ENCODE peak calls at places on chromosomes 11 and 22, in ten cellular contexts. Y is lower leg skin, W is fibroblast of lung, T is cardiac muscle cell, U is hepatocyte, F is colonic mucosa, I is heart left ventricle, V is foreskin fibroblast, H is A549, M is left ventricle myocardium inferior. X is an unnamed sample.

GRCh38 chr22:33658775-33659174 is 261.5 kb downstream of the LARGE1 start:
- DNase-seq in Y (peak), W (peak), T (no peak), U (peak), F (peak), I (peak), V (no peak), H (no peak), M (peak), X (no peak)

GRCh38 chr11:97860237-97860636 is 1160.5 kb upstream of the CNTN5 start:
- DNase-seq in Y (no peak), W (no peak), T (no peak), U (no peak), F (no peak), I (no peak), V (no peak), H (no peak), M (no peak), X (no peak)

GRCh38 chr11:727859-728748 is 19.2 kb upstream of the TALDO1 start:
- DNase-seq in Y (peak), W (peak), T (peak), U (peak), F (peak), I (peak), V (peak), H (peak), M (peak), X (no peak)

GRCh38 chr22:25553131-25553530 is 11.3 kb upstream of the GRK3 start:
- DNase-seq in Y (no peak), W (no peak), T (no peak), U (no peak), F (no peak), I (no peak), V (no peak), H (no peak), M (no peak), X (no peak)

GRCh38 chr11:57095417-57095816 is 86.3 kb upstream of the LRRC55 start:
- DNase-seq in Y (no peak), W (no peak), T (no peak), U (no peak), F (no peak), I (no peak), V (no peak), H (no peak), M (no peak), X (no peak)

GRCh38 chr11:61827573-61828378 is at the start of gene FADS2:
- DNase-seq in Y (peak), W (peak), T (peak), U (peak), F (peak), I (peak), V (peak), H (peak), M (peak), X (peak)

GRCh38 chr11:69925366-69926196 is 106.4 kb upstream of the FGF3 start:
- DNase-seq in Y (peak), W (no peak), T (no peak), U (no peak), F (no peak), I (no peak), V (no peak), H (no peak), M (no peak), X (no peak)

GRCh38 chr11:1117970-1118369 is 39.8 kb upstream of the MUC5AC start:
- DNase-seq in Y (peak), W (no peak), T (no peak), U (no peak), F (no peak), I (no peak), V (no peak), H (no peak), M (no peak), X (no peak)

GRCh38 chr11:7869467-7869866 is 61.6 kb downstream of the OR10A6 start:
- DNase-seq in Y (no peak), W (peak), T (no peak), U (no peak), F (no peak), I (no peak), V (peak), H (no peak), M (no peak), X (no peak)

GRCh38 chr11:103035656-103036434 is 56.1 kb downstream of the DCUN1D5 start:
- DNase-seq in Y (no peak), W (peak), T (peak), U (peak), F (peak), I (peak), V (peak), H (peak), M (no peak), X (peak)

GRCh38 chr22:48342016-48342415 is 1485.7 kb downstream of the BRD1 start:
- DNase-seq in Y (no peak), W (no peak), T (no peak), U (no peak), F (no peak), I (no peak), V (no peak), H (no peak), M (no peak), X (no peak)

GRCh38 chr11:105033781-105034180 is 1.2 kb downstream of the CASP1 start:
- DNase-seq in Y (no peak), W (no peak), T (no peak), U (no peak), F (no peak), I (no peak), V (no peak), H (no peak), M (no peak), X (no peak)

GRCh38 chr11:35463211-35463810 is 44.0 kb upstream of the SLC1A2 start:
- DNase-seq in Y (no peak), W (no peak), T (no peak), U (no peak), F (no peak), I (no peak), V (no peak), H (no peak), M (no peak), X (no peak)

GRCh38 chr11:76834151-76834550 is 26.6 kb upstream of the ACER3 start:
- DNase-seq in Y (no peak), W (peak), T (no peak), U (peak), F (peak), I (no peak), V (no peak), H (no peak), M (no peak), X (no peak)

GRCh38 chr11:64728757-64729365 is 5.9 kb upstream of the NRXN2 start:
- DNase-seq in Y (no peak), W (no peak), T (no peak), U (no peak), F (no peak), I (no peak), V (no peak), H (no peak), M (no peak), X (no peak)

GRCh38 chr11:93020248-93021088 is 51.0 kb downstream of the MTNR1B start:
- DNase-seq in Y (no peak), W (peak), T (no peak), U (no peak), F (no peak), I (no peak), V (no peak), H (peak), M (no peak), X (no peak)
- H3K4me3 ChIP-seq in Y (no peak), W (no peak), T (no peak), U (no peak), F (no peak), I (no peak), V (no peak), H (no peak), M (no peak), X (no peak)

GRCh38 chr11:112694813-112695212 is 266.4 kb upstream of the NCAM1 start:
- DNase-seq in Y (no peak), W (no peak), T (no peak), U (no peak), F (no peak), I (no peak), V (no peak), H (no peak), M (no peak), X (no peak)
- TF ChIP-seq CTCF in Y (no peak), W (no peak), T (no peak), U (no peak), F (no peak), I (no peak), V (no peak), H (no peak), M (no peak), X (no peak)

GRCh38 chr22:20548806-20549205 is 41.4 kb downstream of the MED15 start:
- DNase-seq in Y (no peak), W (no peak), T (no peak), U (no peak), F (no peak), I (no peak), V (no peak), H (no peak), M (no peak), X (no peak)
- H3K4me3 ChIP-seq in Y (no peak), W (no peak), T (no peak), U (no peak), F (no peak), I (no peak), V (no peak), H (no peak), M (no peak), X (no peak)

DNA sequence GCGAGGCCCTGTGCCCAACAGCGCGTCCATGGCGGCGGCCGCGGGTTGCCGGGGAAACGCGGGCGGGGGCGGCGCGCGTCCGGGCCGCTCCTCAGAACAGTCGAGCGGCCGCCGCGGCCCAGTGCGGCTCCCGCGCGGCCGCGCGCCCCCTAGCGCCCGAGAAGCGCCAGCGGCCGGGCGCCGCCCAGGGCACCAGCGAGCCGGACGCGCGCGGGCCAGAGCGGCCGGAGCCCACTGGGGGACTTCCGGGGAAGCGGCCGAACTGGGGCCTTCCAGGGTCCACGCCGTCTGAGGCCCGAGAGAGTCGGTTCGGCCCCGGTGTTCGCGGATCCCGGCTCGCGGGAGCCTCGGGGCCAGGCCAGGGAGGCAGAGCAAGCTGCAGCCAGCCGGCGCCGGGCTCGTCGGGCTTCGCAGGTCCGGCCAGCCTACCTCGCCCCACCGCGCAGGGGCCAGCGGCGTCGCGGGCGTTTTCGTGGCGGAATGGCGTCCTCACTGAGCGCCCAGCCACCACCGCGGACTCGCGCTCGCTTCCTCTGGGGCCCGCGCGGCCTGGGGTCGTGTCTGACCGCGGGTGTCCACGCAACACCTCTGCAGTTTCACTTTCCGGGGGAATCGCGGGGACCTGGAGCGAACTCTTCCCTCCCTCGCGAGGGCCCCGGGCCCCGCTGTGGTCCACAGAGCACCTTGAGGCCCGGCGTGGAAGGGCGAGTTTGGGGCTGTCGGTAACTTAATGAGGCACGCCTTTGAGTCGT is at the start of gene DENND6B:
- DNase-seq in Y (peak), W (peak), T (peak), U (peak), F (peak), I (peak), V (peak), H (peak), M (peak), X (no peak)
- TF ChIP-seq CTCF in Y (no peak), W (no peak), T (no peak), U (peak), F (peak), I (peak), V (no peak), H (peak), M (peak), X (peak)

DNA sequence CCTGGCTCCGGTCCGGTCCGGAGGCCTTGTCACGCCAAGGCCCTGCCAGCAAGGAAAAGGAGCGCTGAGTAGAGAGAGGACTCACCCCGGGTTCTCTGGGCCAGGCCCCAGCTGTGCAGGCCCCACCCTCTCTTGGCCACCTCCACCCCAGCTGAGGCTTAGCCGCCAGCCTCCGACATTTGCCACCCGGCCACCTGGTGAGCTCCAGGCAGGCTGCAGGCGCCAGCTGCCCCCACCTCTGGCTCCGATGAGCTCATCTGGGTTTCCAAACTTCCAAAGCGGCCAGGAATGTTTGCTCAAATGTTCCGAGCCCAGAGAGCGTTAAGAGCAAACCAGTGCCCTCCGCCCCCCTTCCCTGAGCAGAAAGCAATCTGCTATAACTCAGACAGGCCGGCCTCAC is 9.0 kb upstream of the MN1 start:
- DNase-seq in Y (no peak), W (peak), T (no peak), U (peak), F (peak), I (peak), V (peak), H (no peak), M (peak), X (no peak)
- H3K4me3 ChIP-seq in Y (no peak), W (no peak), T (no peak), U (no peak), F (no peak), I (no peak), V (no peak), H (no peak), M (no peak), X (no peak)

X was measured in LNCaP clone FGC.